ENCODE peak calls at places on chromosomes 11 and 22, in four cellular contexts. V is K562, W is A549, J is HepG2. Y is an unnamed sample.

GRCh38 chr11:134562176-134562575 is 150.1 kb upstream of the B3GAT1 start:
- DNase-seq in V (no peak), W (no peak), J (no peak), Y (no peak)

GRCh38 chr22:32802291-32802826 is 854 bp downstream of the TIMP3 start:
- DNase-seq in V (no peak), W (no peak), J (no peak), Y (no peak)

GRCh38 chr11:113796663-113797259 is 17.2 kb downstream of the CLDN25 start:
- DNase-seq in V (peak), W (peak), J (peak), Y (peak)

GRCh38 chr11:7046474-7046873 is 26.2 kb downstream of the NLRP14 start:
- DNase-seq in V (no peak), W (no peak), J (no peak), Y (peak)

GRCh38 chr22:30705710-30706651 is 11.3 kb downstream of the OSBP2 start:
- DNase-seq in V (no peak), W (no peak), J (peak), Y (peak)

GRCh38 chr11:69339041-69339733 is 45.2 kb downstream of the MYEOV start:
- DNase-seq in V (no peak), W (no peak), J (no peak), Y (no peak)

GRCh38 chr11:13216019-13217006 is 61.3 kb upstream of the BMAL1 start:
- DNase-seq in V (no peak), W (peak), J (peak), Y (peak)

GRCh38 chr11:67289226-67289650 is at the start of gene ANKRD13D:
- DNase-seq in V (peak), W (no peak), J (no peak), Y (no peak)

GRCh38 chr11:110303414-110303826 is 7.0 kb upstream of the RDX start:
- DNase-seq in V (no peak), W (no peak), J (peak), Y (no peak)

GRCh38 chr11:31802609-31802989 is 8.5 kb downstream of the PAX6 start:
- DNase-seq in V (no peak), W (no peak), J (no peak), Y (no peak)

GRCh38 chr11:37907461-37908223 is 1309.6 kb upstream of the RAG2 start:
- DNase-seq in V (no peak), W (no peak), J (no peak), Y (no peak)

GRCh38 chr11:60992842-60993409 is 21.4 kb downstream of the CD6 start:
- DNase-seq in V (peak), W (no peak), J (no peak), Y (no peak)

GRCh38 chr11:78926633-78927347 is 352.1 kb upstream of the NARS2 start:
- DNase-seq in V (no peak), W (no peak), J (no peak), Y (peak)

GRCh38 chr11:73971175-73971719 is 11.4 kb downstream of the UCP2 start:
- DNase-seq in V (no peak), W (no peak), J (no peak), Y (no peak)

GRCh38 chr11:1092145-1092670 is 17.5 kb downstream of the MUC2 start:
- DNase-seq in V (no peak), W (no peak), J (no peak), Y (no peak)

GRCh38 chr11:78660451-78660850 is 85.8 kb upstream of the NARS2 start:
- DNase-seq in V (no peak), W (no peak), J (no peak), Y (no peak)

GRCh38 chr22:24189249-24190158 is 8.2 kb downstream of the SUSD2 start:
- DNase-seq in V (peak), W (peak), J (peak), Y (peak)

GRCh38 chr11:21897203-21897602 is 295.7 kb upstream of the ANO5 start:
- DNase-seq in V (no peak), W (no peak), J (no peak), Y (no peak)

GRCh38 chr11:27722117-27722844 is 22.0 kb upstream of the BDNF start:
- DNase-seq in V (no peak), W (peak), J (no peak), Y (peak)

GRCh38 chr11:34747261-34747660 is 126.4 kb downstream of the EHF start:
- DNase-seq in V (no peak), W (no peak), J (no peak), Y (no peak)

GRCh38 chr11:93330446-93330984 is at the start of gene DEUP1:
- DNase-seq in V (peak), W (peak), J (no peak), Y (no peak)

GRCh38 chr11:1128333-1129142 is 29.2 kb upstream of the MUC5AC start:
- DNase-seq in V (no peak), W (no peak), J (no peak), Y (no peak)

GRCh38 chr22:50705219-50705691 is 32.6 kb downstream of the SHANK3 start:
- DNase-seq in V (peak), W (no peak), J (no peak), Y (peak)

GRCh38 chr11:125347261-125347585 is 148.8 kb downstream of the FEZ1 start:
- DNase-seq in V (no peak), W (no peak), J (no peak), Y (no peak)

GRCh38 chr11:44028401-44028800 is 19.4 kb upstream of the ACCSL start:
- DNase-seq in V (no peak), W (no peak), J (no peak), Y (no peak)

GRCh38 chr11:11845551-11845950 is 3.8 kb downstream of the USP47 start:
- DNase-seq in V (no peak), W (no peak), J (no peak), Y (peak)

GRCh38 chr22:46143491-46144147 is 6.7 kb upstream of the PPARA start:
- DNase-seq in V (no peak), W (no peak), J (no peak), Y (no peak)
- TF ChIP-seq MAZ in V (no peak), W (no peak), J (no peak), Y (no peak)

GRCh38 chr22:25511725-25512124 is 52.8 kb upstream of the GRK3 start:
- DNase-seq in V (no peak), W (no peak), J (no peak), Y (no peak)

GRCh38 chr22:25518000-25518663 is 46.3 kb upstream of the GRK3 start:
- DNase-seq in V (no peak), W (no peak), J (peak), Y (no peak)

GRCh38 chr22:25510926-25511325 is 53.5 kb upstream of the GRK3 start:
- DNase-seq in V (no peak), W (no peak), J (no peak), Y (no peak)

GRCh38 chr22:25509391-25509791 is 55.1 kb upstream of the GRK3 start:
- DNase-seq in V (no peak), W (no peak), J (no peak), Y (peak)

GRCh38 chr22:25514436-25514835 is 50.0 kb upstream of the GRK3 start:
- DNase-seq in V (no peak), W (no peak), J (no peak), Y (peak)
- TF ChIP-seq MAZ in V (no peak), W (no peak), J (no peak), Y (no peak)

DNA sequence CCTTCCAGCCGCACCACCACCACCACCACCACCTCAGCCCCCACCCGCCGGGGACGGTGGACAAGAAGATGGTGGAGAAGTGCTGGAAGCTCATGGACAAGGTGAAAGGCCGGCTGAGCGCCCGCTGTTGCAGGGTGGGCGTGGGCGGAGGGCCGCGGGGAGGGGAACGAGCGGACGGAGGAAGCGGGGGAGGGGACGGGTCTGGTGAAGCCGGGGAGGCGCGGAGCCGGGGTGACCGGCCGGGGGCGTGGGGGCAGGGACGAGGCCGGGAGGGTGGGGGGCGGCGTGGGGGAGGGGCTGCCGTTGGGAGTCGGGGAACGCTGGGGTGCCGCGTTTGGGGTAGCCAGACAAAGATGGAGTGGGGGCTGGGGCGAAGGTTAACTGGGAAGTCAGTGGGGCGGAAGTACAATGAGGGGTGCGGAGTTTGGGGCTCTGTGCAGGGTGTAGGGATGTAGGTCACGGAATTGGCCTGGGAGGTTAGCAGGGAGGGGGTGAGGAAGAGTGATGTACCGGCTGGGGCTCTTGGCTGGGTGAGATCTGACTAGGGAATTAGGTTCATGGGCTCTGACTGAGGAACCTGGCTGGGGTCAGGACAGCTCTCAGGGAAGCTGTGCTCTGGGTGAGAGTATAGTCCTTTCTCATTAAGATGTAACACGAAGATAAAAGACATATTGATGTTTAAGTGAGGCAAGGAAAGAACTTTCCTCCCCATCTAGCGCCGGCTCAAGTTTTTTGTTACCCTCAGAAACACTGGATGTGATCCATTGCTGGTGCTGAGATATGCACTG is 567 bp downstream of the CBL start:
- DNase-seq in V (peak), W (no peak), J (no peak), Y (no peak)
- TF ChIP-seq MAZ in V (no peak), W (no peak), J (no peak), Y (no peak)

GRCh38 chr22:46024136-46024840 is 47.3 kb upstream of the WNT7B start:
- DNase-seq in V (no peak), W (no peak), J (no peak), Y (no peak)
- TF ChIP-seq MAZ in V (no peak), W (no peak), J (no peak), Y (no peak)

DNA sequence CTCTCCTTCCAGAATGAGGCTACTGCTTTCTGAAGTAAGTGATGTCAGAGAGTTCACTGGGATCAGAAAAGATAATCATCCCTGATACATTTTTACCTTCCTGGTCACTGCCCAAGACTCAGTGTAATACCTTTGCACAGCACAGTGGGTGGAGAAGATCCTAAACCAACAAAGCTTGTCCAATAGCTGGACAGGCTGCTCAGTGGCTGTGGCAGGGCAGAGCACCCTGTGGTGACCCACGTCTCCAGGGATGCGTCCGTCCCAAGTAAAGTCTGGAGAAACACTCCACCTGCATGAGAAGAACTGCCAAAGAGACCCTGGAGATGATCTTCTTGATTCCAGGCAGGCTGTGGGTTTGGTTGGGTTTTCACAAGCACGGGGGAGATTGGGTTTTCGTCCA is 31.0 kb upstream of the TLCD5 start:
- DNase-seq in V (no peak), W (no peak), J (no peak), Y (no peak)
- TF ChIP-seq MAZ in V (no peak), W (no peak), J (no peak), Y (no peak)

GRCh38 chr22:44129614-44129976 is 51.1 kb upstream of the PARVG start:
- DNase-seq in V (peak), W (no peak), J (no peak), Y (peak)
- TF ChIP-seq MAZ in V (no peak), W (no peak), J (no peak), Y (no peak)

GRCh38 chr11:83641511-83641910 is 355.3 kb upstream of the CCDC90B start:
- DNase-seq in V (no peak), W (no peak), J (no peak), Y (peak)
- TF ChIP-seq MAZ in V (no peak), W (no peak), J (no peak), Y (no peak)